ENCODE peak calls at places on chromosomes 4 and X, in eight cellular contexts. Q is esophagus muscularis mucosa, A is AG10803, D is stomach, H is body of pancreas, N is fibroblast of mammary gland, B is suprapubic skin, F is hepatocyte. L is an unnamed sample.

GRCh38 chr4:30473225-30473624 is 246.9 kb upstream of the PCDH7 start:
- DNase-seq in Q (no peak), A (no peak), D (no peak), H (no peak), N (no peak), B (no peak), F (no peak), L (no peak)

GRCh38 chrX:76802698-76803097 is 375.2 kb downstream of the MAGEE1 start:
- DNase-seq in Q (no peak), A (peak; percentile 5), D (no peak), H (no peak), N (peak; percentile 5), B (no peak), F (no peak), L (no peak)

GRCh38 chr4:143402776-143403550 is 66.3 kb downstream of the GAB1 start:
- DNase-seq in Q (no peak), A (peak; percentile 48), D (no peak), H (no peak), N (no peak), B (no peak), F (no peak), L (no peak)

GRCh38 chrX:109672239-109672638 is 47.3 kb upstream of the KCNE5 start:
- DNase-seq in Q (no peak), A (no peak), D (no peak), H (no peak), N (no peak), B (no peak), F (no peak), L (no peak)

GRCh38 chrX:131747173-131747572 is 203.3 kb downstream of the OR13H1 start:
- DNase-seq in Q (no peak), A (no peak), D (peak; percentile 76), H (no peak), N (peak; percentile 88), B (no peak), F (no peak), L (peak; percentile 34)

GRCh38 chr4:37305984-37306383 is 61.4 kb downstream of the NWD2 start:
- DNase-seq in Q (no peak), A (no peak), D (no peak), H (no peak), N (no peak), B (no peak), F (no peak), L (no peak)

GRCh38 chrX:154010330-154011087 is 9.2 kb downstream of the IRAK1 start:
- DNase-seq in Q (no peak), A (peak; percentile 23), D (no peak), H (peak; percentile 51), N (peak; percentile 60), B (no peak), F (peak; percentile 52), L (no peak)

GRCh38 chr4:8238515-8239053 is 31.0 kb upstream of the HTRA3 start:
- DNase-seq in Q (no peak), A (no peak), D (no peak), H (no peak), N (no peak), B (no peak), F (peak; percentile 84), L (peak; percentile 63)

GRCh38 chr4:65834707-65835106 is 164.4 kb upstream of the EPHA5 start:
- DNase-seq in Q (no peak), A (no peak), D (no peak), H (no peak), N (no peak), B (no peak), F (no peak), L (no peak)

GRCh38 chrX:97766496-97767095 is 882.9 kb downstream of the RPA4 start:
- DNase-seq in Q (no peak), A (no peak), D (no peak), H (no peak), N (no peak), B (no peak), F (no peak), L (no peak)

GRCh38 chrX:110734894-110735541 is 60.6 kb downstream of the CHRDL1 start:
- DNase-seq in Q (no peak), A (peak; percentile 83), D (no peak), H (no peak), N (peak; percentile 91), B (no peak), F (no peak), L (no peak)

GRCh38 chr4:10893417-10893816 is 208.8 kb upstream of the CLNK start:
- DNase-seq in Q (no peak), A (no peak), D (no peak), H (no peak), N (no peak), B (no peak), F (peak; percentile 11), L (peak; percentile 9)

GRCh38 chr4:44415251-44415650 is 33.4 kb downstream of the KCTD8 start:
- DNase-seq in Q (no peak), A (no peak), D (no peak), H (no peak), N (no peak), B (no peak), F (no peak), L (no peak)

GRCh38 chr4:5784960-5785611 is 74.1 kb downstream of the EVC start:
- DNase-seq in Q (no peak), A (peak; percentile 34), D (no peak), H (no peak), N (peak; percentile 60), B (peak; percentile 18), F (no peak), L (no peak)

GRCh38 chr4:141158219-141158618 is 24.9 kb upstream of the RNF150 start:
- DNase-seq in Q (no peak), A (peak; percentile 56), D (no peak), H (no peak), N (peak; percentile 51), B (no peak), F (peak; percentile 44), L (no peak)

GRCh38 chr4:110196206-110196870 is 2.1 kb downstream of the ELOVL6 start:
- DNase-seq in Q (no peak), A (peak; percentile 28), D (peak; percentile 45), H (peak; percentile 53), N (peak; percentile 48), B (no peak), F (peak; percentile 74), L (peak; percentile 62)

GRCh38 chr4:118280501-118281218 is 72.1 kb downstream of the PRSS12 start:
- DNase-seq in Q (no peak), A (peak; percentile 73), D (peak; percentile 55), H (peak; percentile 71), N (peak; percentile 81), B (no peak), F (peak; percentile 77), L (no peak)

GRCh38 chrX:134241960-134242619 is 5.1 kb downstream of the CCDC160 start:
- DNase-seq in Q (no peak), A (no peak), D (no peak), H (no peak), N (no peak), B (no peak), F (no peak), L (no peak)

GRCh38 chr4:158146736-158147135 is 26.1 kb downstream of the GASK1B start:
- DNase-seq in Q (no peak), A (no peak), D (no peak), H (no peak), N (no peak), B (no peak), F (no peak), L (no peak)

GRCh38 chr4:82851902-82852750 is 38.8 kb downstream of the SEC31A start:
- DNase-seq in Q (no peak), A (peak; percentile 29), D (no peak), H (no peak), N (peak; percentile 54), B (no peak), F (peak; percentile 28), L (no peak)
- TF ChIP-seq CTCF in Q (peak; percentile 47), A (peak; percentile 51), D (no peak), H (peak; percentile 46), N (peak; percentile 54), B (no peak), F (peak; percentile 35), L (peak; percentile 37)

GRCh38 chr4:60744767-60745166 is 455.4 kb upstream of the ADGRL3 start:
- DNase-seq in Q (no peak), A (no peak), D (no peak), H (no peak), N (peak; percentile 9), B (no peak), F (no peak), L (no peak)
- TF ChIP-seq CTCF in Q (no peak), A (peak; percentile 11), D (no peak), H (no peak), N (peak; percentile 4), B (no peak), F (no peak), L (no peak)

DNA sequence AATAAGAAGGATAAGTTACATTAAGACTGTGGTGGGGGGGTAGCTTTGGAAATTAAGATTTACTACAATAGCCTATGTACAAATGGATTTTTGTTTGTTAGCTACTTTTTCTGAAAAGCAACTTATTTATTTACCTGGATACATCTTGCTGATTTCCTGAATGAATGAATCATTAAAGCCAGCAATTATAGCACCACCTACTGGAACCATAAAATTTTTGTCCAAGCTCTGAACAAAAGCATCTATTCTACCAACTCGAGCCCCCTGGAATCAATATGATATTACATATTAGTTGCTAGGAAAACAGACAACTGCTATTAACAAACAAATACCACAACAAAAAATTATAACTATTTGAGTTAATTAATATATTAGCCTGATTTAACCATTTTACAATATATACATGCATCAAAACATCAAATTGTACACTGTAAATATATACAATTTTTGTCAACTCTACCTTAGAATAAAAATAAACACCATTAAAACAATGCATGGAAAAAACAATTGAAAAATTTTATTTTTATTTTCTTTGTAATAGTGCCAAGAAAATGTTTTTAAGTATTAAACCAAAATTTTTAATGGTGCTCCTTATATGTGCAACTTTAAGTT is 15.3 kb downstream of the SEPSECS start:
- DNase-seq in Q (no peak), A (peak; percentile 32), D (no peak), H (no peak), N (peak; percentile 53), B (no peak), F (peak; percentile 41), L (peak; percentile 31)
- TF ChIP-seq CTCF in Q (peak; percentile 61), A (peak; percentile 72), D (no peak), H (peak; percentile 59), N (peak; percentile 62), B (peak; percentile 7), F (peak; percentile 68), L (peak; percentile 49)

DNA sequence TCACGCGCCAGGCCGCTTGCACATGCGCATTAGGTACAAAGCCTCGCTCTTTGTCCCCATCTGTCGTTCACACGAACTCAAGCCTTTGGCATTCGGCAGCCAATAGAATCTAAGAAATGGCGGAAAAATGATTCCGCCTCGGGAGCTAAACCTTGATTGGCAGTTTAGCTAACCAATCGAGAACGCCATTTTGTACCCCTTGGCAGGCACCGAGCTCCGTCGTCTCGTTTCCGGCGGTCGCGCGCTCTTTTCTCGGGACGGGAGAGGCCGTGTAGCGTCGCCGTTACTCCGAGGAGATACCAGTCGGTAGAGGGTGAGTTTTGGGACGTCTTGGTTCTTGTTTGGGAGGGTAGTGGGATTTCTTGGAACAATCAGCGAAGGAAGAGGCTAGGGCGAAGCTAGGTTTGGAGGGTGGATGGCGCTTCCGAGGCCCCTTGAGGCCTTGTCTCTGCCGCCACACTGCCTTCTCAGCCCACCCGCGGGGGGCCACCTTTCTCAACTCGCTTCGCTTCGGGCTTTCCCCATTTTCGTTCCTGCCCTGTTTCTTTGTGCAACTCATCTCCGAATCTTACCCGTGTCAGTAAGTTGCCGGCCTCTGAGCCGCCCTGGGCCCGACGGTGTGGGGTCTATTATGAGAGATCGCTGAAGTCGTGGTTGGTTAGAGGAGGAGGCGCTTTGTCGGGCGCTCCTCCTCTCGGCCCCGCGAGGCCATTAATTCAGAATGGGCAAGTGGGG is at the start of gene NONO:
- DNase-seq in Q (peak; percentile 93), A (peak; percentile 99), D (peak; percentile 83), H (peak; percentile 86), N (peak; percentile 99), B (peak; percentile 89), F (peak; percentile 95), L (peak; percentile 83)
- TF ChIP-seq CTCF in Q (no peak), A (no peak), D (no peak), H (no peak), N (no peak), B (no peak), F (peak; percentile 21), L (peak; percentile 5)